ENCODE peak calls at places on chromosome 18, in seven cellular contexts. F is MG63, U is cardiac muscle cell, P is PC-3, S is ovary, H is tibial nerve, M is breast epithelium. J is an unnamed sample. For H3K36me3, the result is how much of the 10 kb centered on the place peaks cover.

GRCh38 chr18:34115409-34116081 is 109.2 kb downstream of the NOL4 start:
- DNase-seq in F (no peak), U (peak), P (no peak), S (no peak), H (no peak), M (no peak), J (no peak)

GRCh38 chr18:43322133-43322532 is 44.8 kb upstream of the SYT4 start:
- DNase-seq in F (no peak), U (no peak), P (no peak), S (no peak), H (no peak), M (no peak), J (no peak)

GRCh38 chr18:34153711-34154110 is 71.0 kb downstream of the NOL4 start:
- DNase-seq in F (no peak), U (peak), P (peak), S (no peak), H (no peak), M (no peak), J (no peak)

GRCh38 chr18:68840554-68841263 is 42.8 kb downstream of the CCDC102B start:
- DNase-seq in F (peak), U (peak), P (peak), S (no peak), H (no peak), M (no peak), J (no peak)

GRCh38 chr18:23828426-23828825 is 139.2 kb downstream of the LAMA3 start:
- DNase-seq in F (peak), U (peak), P (peak), S (no peak), H (no peak), M (no peak), J (peak)

GRCh38 chr18:29226201-29226600 is 1049.3 kb upstream of the CDH2 start:
- DNase-seq in F (no peak), U (peak), P (peak), S (no peak), H (no peak), M (no peak), J (peak)

GRCh38 chr18:3985664-3986063 is 469.4 kb downstream of the DLGAP1 start:
- DNase-seq in F (no peak), U (peak), P (peak), S (no peak), H (no peak), M (no peak), J (no peak)

GRCh38 chr18:73766915-73767314 is 380.7 kb downstream of the FBXO15 start:
- DNase-seq in F (no peak), U (no peak), P (no peak), S (no peak), H (no peak), M (no peak), J (no peak)

GRCh38 chr18:7676253-7676873 is 109.2 kb downstream of the PTPRM start:
- DNase-seq in F (no peak), U (no peak), P (no peak), S (no peak), H (no peak), M (no peak), J (no peak)

GRCh38 chr18:36580266-36580665 is 248.5 kb downstream of the TPGS2 start:
- DNase-seq in F (peak), U (peak), P (no peak), S (peak), H (peak), M (peak), J (no peak)

GRCh38 chr18:58996131-58996632 is 131.5 kb downstream of the ZNF532 start:
- DNase-seq in F (no peak), U (peak), P (peak), S (no peak), H (no peak), M (no peak), J (no peak)

GRCh38 chr18:21979759-21980158 is 189.6 kb upstream of the GATA6 start:
- DNase-seq in F (no peak), U (no peak), P (no peak), S (no peak), H (no peak), M (no peak), J (no peak)

GRCh38 chr18:77136076-77136718 is 3.6 kb upstream of the MBP start:
- DNase-seq in F (no peak), U (no peak), P (no peak), S (no peak), H (no peak), M (no peak), J (no peak)

GRCh38 chr18:1676387-1676786 is 771.7 kb downstream of the ADCYAP1 start:
- DNase-seq in F (no peak), U (no peak), P (no peak), S (no peak), H (no peak), M (no peak), J (no peak)

GRCh38 chr18:79517322-79517721 is 121.6 kb downstream of the NFATC1 start:
- DNase-seq in F (no peak), U (no peak), P (no peak), S (no peak), H (no peak), M (peak), J (no peak)

GRCh38 chr18:79394438-79395307 is 1.1 kb upstream of the NFATC1 start:
- DNase-seq in F (peak), U (peak), P (peak), S (no peak), H (peak), M (no peak), J (no peak)

GRCh38 chr18:49061906-49062831 is 111.4 kb upstream of the SMAD7 start:
- DNase-seq in F (no peak), U (no peak), P (no peak), S (no peak), H (no peak), M (no peak), J (no peak)

GRCh38 chr18:36706313-36706881 is 122.4 kb downstream of the TPGS2 start:
- DNase-seq in F (no peak), U (no peak), P (peak), S (no peak), H (no peak), M (no peak), J (no peak)

GRCh38 chr18:48777026-48777736 is 173.6 kb downstream of the SMAD7 start:
- DNase-seq in F (peak), U (peak), P (peak), S (peak), H (no peak), M (no peak), J (no peak)

GRCh38 chr18:79791141-79791972 is 6.4 kb upstream of the KCNG2 start:
- DNase-seq in F (peak), U (peak), P (peak), S (no peak), H (no peak), M (peak), J (peak)

GRCh38 chr18:44098551-44099098 is 582.1 kb upstream of the SETBP1 start:
- DNase-seq in F (no peak), U (peak), P (peak), S (no peak), H (no peak), M (no peak), J (no peak)

GRCh38 chr18:27808678-27809077 is 368.3 kb downstream of the CDH2 start:
- DNase-seq in F (no peak), U (peak), P (no peak), S (no peak), H (no peak), M (no peak), J (no peak)

GRCh38 chr18:51153659-51154371 is 43.7 kb downstream of the MEX3C start:
- DNase-seq in F (no peak), U (no peak), P (no peak), S (no peak), H (no peak), M (no peak), J (no peak)

GRCh38 chr18:74184875-74185274 is 36.6 kb downstream of the TIMM21 start:
- DNase-seq in F (no peak), U (no peak), P (peak), S (no peak), H (no peak), M (peak), J (peak)

GRCh38 chr18:31241900-31242409 is 76.0 kb upstream of the DSG1 start:
- DNase-seq in F (no peak), U (peak), P (peak), S (no peak), H (no peak), M (peak), J (peak)

GRCh38 chr18:58845913-58846312 is 18.8 kb upstream of the ZNF532 start:
- DNase-seq in F (no peak), U (no peak), P (no peak), S (no peak), H (no peak), M (no peak), J (no peak)

GRCh38 chr18:73352546-73352945 is 484.8 kb upstream of the NETO1 start:
- DNase-seq in F (no peak), U (no peak), P (no peak), S (no peak), H (no peak), M (no peak), J (no peak)

GRCh38 chr18:6406910-6407470 is 7.7 kb downstream of the L3MBTL4 start:
- DNase-seq in F (no peak), U (no peak), P (no peak), S (no peak), H (no peak), M (no peak), J (no peak)

GRCh38 chr18:13014818-13015217 is 23.7 kb downstream of the CEP192 start:
- DNase-seq in F (no peak), U (no peak), P (no peak), S (no peak), H (no peak), M (no peak), J (no peak)
- H3K36me3 ChIP-seq in F (half or more), U (under half), P (half or more), S (under half), H (under half), M (under half), J (under half)

GRCh38 chr18:26357960-26358359 is 131.7 kb downstream of the TAF4B start:
- DNase-seq in F (no peak), U (no peak), P (no peak), S (no peak), H (no peak), M (no peak), J (no peak)

GRCh38 chr18:26356045-26356785 is 130.0 kb downstream of the TAF4B start:
- DNase-seq in F (no peak), U (no peak), P (no peak), S (no peak), H (no peak), M (no peak), J (no peak)

GRCh38 chr18:26367425-26367824 is 141.2 kb downstream of the TAF4B start:
- DNase-seq in F (no peak), U (no peak), P (no peak), S (no peak), H (no peak), M (no peak), J (no peak)

GRCh38 chr18:26362021-26362420 is 135.8 kb downstream of the TAF4B start:
- DNase-seq in F (no peak), U (no peak), P (no peak), S (no peak), H (no peak), M (no peak), J (no peak)
- H3K36me3 ChIP-seq in F (under half), U (under half), P (under half), S (under half), H (under half), M (under half), J (under half)

DNA sequence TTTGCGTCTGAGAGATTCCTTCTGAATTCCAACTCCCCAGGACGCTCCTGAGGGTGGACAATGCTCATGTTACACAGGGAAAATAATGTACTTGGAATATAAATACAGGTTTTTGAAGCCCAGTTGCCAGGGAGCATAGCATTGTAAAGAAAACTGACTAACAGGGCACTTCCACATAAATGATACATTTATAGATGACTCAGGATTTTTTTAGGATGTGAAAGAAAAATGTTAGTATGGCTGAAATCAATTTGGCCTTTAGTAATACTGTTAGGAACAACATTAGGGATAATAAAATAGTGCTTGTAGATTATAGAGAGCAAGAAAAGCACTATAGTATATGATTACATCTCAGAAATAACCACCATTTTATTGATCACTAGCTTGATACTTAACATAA is 23.6 kb downstream of the ZNF397 start:
- DNase-seq in F (no peak), U (no peak), P (no peak), S (no peak), H (no peak), M (no peak), J (no peak)
- H3K36me3 ChIP-seq in F (under half), U (under half), P (under half), S (under half), H (under half), M (under half), J (under half)

GRCh38 chr18:2736823-2737222 is 81.3 kb downstream of the SMCHD1 start:
- DNase-seq in F (no peak), U (no peak), P (no peak), S (no peak), H (no peak), M (no peak), J (no peak)
- H3K36me3 ChIP-seq in F (half or more), U (half or more), P (half or more), S (under half), H (under half), M (under half), J (under half)